ENCODE peak calls at places on chromosomes 4 and X, in nine cellular contexts. W, X, E, U, M, D, F, T and A are unnamed samples.

GRCh38 chr4:72945719-72946336 is 123.7 kb downstream of the COX18 start:
- DNase-seq in W (no peak), X (no peak), E (no peak), U (no peak), M (no peak), D (no peak), F (no peak), T (no peak), A (no peak)

GRCh38 chr4:54784188-54784671 is 126.5 kb downstream of the KIT start:
- DNase-seq in W (no peak), X (peak; percentile 63), E (no peak), U (no peak), M (peak; percentile 71), D (peak; percentile 88), F (no peak), T (no peak), A (no peak)

GRCh38 chr4:93912146-93912545 is 83.6 kb downstream of the ATOH1 start:
- DNase-seq in W (no peak), X (no peak), E (no peak), U (no peak), M (no peak), D (no peak), F (no peak), T (no peak), A (no peak)

GRCh38 chr4:47483722-47484121 is 1.4 kb upstream of the ATP10D start:
- DNase-seq in W (no peak), X (no peak), E (no peak), U (no peak), M (no peak), D (no peak), F (no peak), T (no peak), A (no peak)

GRCh38 chr4:87489678-87490077 is 39.5 kb downstream of the SPARCL1 start:
- DNase-seq in W (no peak), X (no peak), E (no peak), U (no peak), M (no peak), D (no peak), F (no peak), T (no peak), A (no peak)

GRCh38 chr4:6892190-6892908 is 17.3 kb upstream of the TBC1D14 start:
- DNase-seq in W (no peak), X (peak; percentile 58), E (no peak), U (no peak), M (peak; percentile 74), D (peak; percentile 69), F (peak; percentile 30), T (no peak), A (no peak)

GRCh38 chrX:119887721-119888425 is 7.8 kb upstream of the AKAP14 start:
- DNase-seq in W (no peak), X (peak; percentile 77), E (peak; percentile 45), U (peak; percentile 29), M (peak; percentile 46), D (peak; percentile 67), F (peak; percentile 43), T (peak; percentile 27), A (no peak)

GRCh38 chrX:29461039-29461438 is 754.3 kb upstream of the MAGEB2 start:
- DNase-seq in W (no peak), X (no peak), E (no peak), U (no peak), M (peak; percentile 6), D (no peak), F (no peak), T (no peak), A (no peak)

GRCh38 chrX:1527457-1527856 is 9.5 kb downstream of the P2RY8 start:
- DNase-seq in W (no peak), X (no peak), E (no peak), U (no peak), M (no peak), D (no peak), F (no peak), T (no peak), A (no peak)

GRCh38 chr4:98747659-98748091 is 89.3 kb upstream of the TSPAN5 start:
- DNase-seq in W (no peak), X (peak; percentile 72), E (no peak), U (no peak), M (peak; percentile 78), D (no peak), F (no peak), T (no peak), A (no peak)

GRCh38 chrX:44637282-44637681 is 94.6 kb upstream of the FUNDC1 start:
- DNase-seq in W (no peak), X (no peak), E (no peak), U (no peak), M (no peak), D (no peak), F (no peak), T (no peak), A (no peak)

GRCh38 chr4:32824321-32824720 is 2104.2 kb downstream of the PCDH7 start:
- DNase-seq in W (no peak), X (no peak), E (no peak), U (no peak), M (peak; percentile 39), D (no peak), F (no peak), T (no peak), A (no peak)

GRCh38 chrX:47958943-47959342 is 44.8 kb downstream of the ZNF182 start:
- DNase-seq in W (no peak), X (no peak), E (no peak), U (no peak), M (no peak), D (peak; percentile 8), F (peak; percentile 13), T (no peak), A (no peak)

GRCh38 chr4:48093949-48094550 is 40.0 kb downstream of the TXK start:
- DNase-seq in W (no peak), X (peak; percentile 57), E (no peak), U (no peak), M (peak; percentile 16), D (no peak), F (no peak), T (peak; percentile 14), A (peak; percentile 61)

GRCh38 chrX:663841-664240 is 33.2 kb downstream of the SHOX start:
- DNase-seq in W (no peak), X (no peak), E (no peak), U (no peak), M (no peak), D (no peak), F (no peak), T (no peak), A (no peak)

GRCh38 chrX:116272328-116272727 is 101.8 kb downstream of the AGTR2 start:
- DNase-seq in W (no peak), X (no peak), E (no peak), U (no peak), M (peak; percentile 90), D (peak; percentile 47), F (no peak), T (no peak), A (no peak)